ENCODE peak calls at places on chromosomes 16 and 17, in ten cellular contexts. H is amygdala; V is type B pancreatic cell; F is anterior cingulate cortex; Z is iris pigment epithelial cell; C is NCI-H187; N is heart left ventricle; W is COR-L47; E is fibroblast of lung; I is stimulated activated effector memory CD8-positive, alpha-beta T cell treated with anti-CD3 and anti-CD28 coated beads, Interleukin-12 subunit alpha, Interleukin-12 subunit beta, amount 100 ng/mL, for 72 hours. D is an unnamed sample.

GRCh38 chr16:11843861-11844260 is 7.5 kb downstream of the RSL1D1 start:
- DNase-seq in V (no peak), N (no peak), H (no peak), I (no peak), W (no peak), Z (no peak), C (no peak), F (no peak), E (no peak), D (no peak)

GRCh38 chr16:72400257-72401078 is 228.5 kb upstream of the PMFBP1 start:
- DNase-seq in W (peak; percentile 22), E (peak; percentile 80), N (no peak), H (no peak), C (peak; percentile 3), F (peak; percentile 35), Z (peak; percentile 58), V (no peak), I (no peak), D (peak; percentile 13)

GRCh38 chr16:9495824-9496223 is 404.4 kb downstream of the HAPSTR1 start:
- DNase-seq in C (no peak), Z (no peak), F (no peak), W (no peak), I (no peak), N (no peak), E (no peak), H (no peak), V (no peak), D (no peak)

GRCh38 chr16:317583-317982 is 34.6 kb downstream of the PDIA2 start:
- DNase-seq in I (no peak), E (no peak), H (no peak), W (no peak), Z (no peak), F (no peak), N (no peak), V (no peak), C (no peak), D (no peak)

GRCh38 chr16:23092072-23092800 is 57.0 kb downstream of the USP31 start:
- DNase-seq in E (no peak), H (no peak), Z (no peak), W (no peak), V (no peak), I (no peak), C (no peak), F (no peak), N (no peak), D (no peak)

GRCh38 chr16:11079657-11080187 is 135.4 kb downstream of the CLEC16A start:
- DNase-seq in I (no peak), N (no peak), C (no peak), W (no peak), V (no peak), Z (peak; percentile 95), F (no peak), H (no peak), E (peak; percentile 95), D (no peak)

GRCh38 chr17:301681-302299 is 50.8 kb downstream of the RPH3AL start:
- DNase-seq in Z (no peak), H (no peak), E (no peak), I (no peak), W (no peak), F (no peak), C (no peak), V (no peak), N (peak; percentile 81), D (no peak)

GRCh38 chr17:56977673-56978395 is at the start of gene SCPEP1:
- DNase-seq in H (peak; percentile 65), F (peak; percentile 90), I (peak; percentile 60), C (peak; percentile 57), E (peak; percentile 76), Z (peak; percentile 66), W (peak; percentile 82), V (peak; percentile 87), N (peak; percentile 93), D (peak; percentile 77)

GRCh38 chr16:8739989-8740704 is 57.3 kb downstream of the TMEM186 start:
- DNase-seq in N (no peak), V (no peak), H (no peak), C (no peak), E (no peak), Z (no peak), W (no peak), F (no peak), I (no peak), D (no peak)

GRCh38 chr17:55726440-55726839 is 3.8 kb upstream of the TMEM100 start:
- DNase-seq in Z (peak; percentile 74), E (peak; percentile 93), I (no peak), W (peak; percentile 95), N (no peak), V (no peak), H (no peak), F (peak; percentile 23), C (no peak), D (no peak)

GRCh38 chr17:77011173-77012011 is 129.4 kb upstream of the SEC14L1 start:
- DNase-seq in N (no peak), F (peak; percentile 39), I (peak; percentile 25), Z (peak; percentile 55), W (peak; percentile 35), E (peak; percentile 16), V (no peak), H (no peak), C (peak; percentile 6), D (peak; percentile 36)

GRCh38 chr16:53886482-53887378 is 182.8 kb downstream of the FTO start:
- DNase-seq in Z (no peak), F (no peak), C (no peak), V (no peak), W (no peak), N (no peak), I (no peak), H (no peak), E (no peak), D (no peak)

GRCh38 chr16:86227801-86228200 is 282.5 kb upstream of the FOXF1 start:
- DNase-seq in I (no peak), Z (peak; percentile 27), E (peak; percentile 55), H (no peak), V (no peak), N (no peak), F (no peak), C (no peak), W (no peak), D (no peak)

GRCh38 chr17:77750427-77751043 is 208.0 kb upstream of the TNRC6C start:
- DNase-seq in E (no peak), F (no peak), W (no peak), H (no peak), I (no peak), C (no peak), N (no peak), Z (no peak), V (no peak), D (no peak)

GRCh38 chr17:69743091-69743490 is 328.6 kb downstream of the MAP2K6 start:
- DNase-seq in C (no peak), W (no peak), N (no peak), Z (peak; percentile 43), V (no peak), F (no peak), I (no peak), H (no peak), E (peak; percentile 37), D (no peak)

GRCh38 chr16:19817875-19818274 is 66.8 kb downstream of the GPRC5B start:
- DNase-seq in N (no peak), H (no peak), V (peak; percentile 11), W (no peak), Z (no peak), I (no peak), F (no peak), C (no peak), E (no peak), D (no peak)

GRCh38 chr17:82170412-82170961 is 42.2 kb downstream of the CCDC57 start:
- DNase-seq in V (no peak), E (no peak), H (no peak), W (no peak), F (no peak), N (peak; percentile 75), I (no peak), Z (no peak), C (no peak), D (no peak)

GRCh38 chr16:3591991-3592390 is 14.8 kb upstream of the NLRC3 start:
- DNase-seq in C (no peak), E (no peak), I (no peak), H (no peak), F (no peak), W (no peak), V (no peak), N (no peak), Z (no peak), D (no peak)

GRCh38 chr17:34445145-34445544 is 82.1 kb upstream of the CCL1 start:
- DNase-seq in I (no peak), Z (no peak), N (no peak), F (no peak), H (no peak), E (no peak), W (no peak), C (no peak), V (no peak), D (no peak)

GRCh38 chr17:45262516-45263476 is 902 bp upstream of the SPATA32 start:
- DNase-seq in I (no peak), Z (peak; percentile 31), W (no peak), V (no peak), H (no peak), N (no peak), C (no peak), F (no peak), E (peak; percentile 51), D (no peak)

GRCh38 chr17:33234930-33235685 is 58.0 kb downstream of the ASIC2 start:
- DNase-seq in N (peak; percentile 73), V (no peak), I (no peak), E (peak; percentile 97), W (no peak), Z (peak; percentile 89), H (peak; percentile 7), F (peak; percentile 54), C (no peak), D (no peak)

GRCh38 chr16:1338119-1338730 is 4.8 kb downstream of the BAIAP3 start:
- DNase-seq in N (no peak), V (no peak), C (no peak), H (no peak), I (no peak), Z (no peak), W (peak; percentile 6), E (no peak), F (no peak), D (no peak)

GRCh38 chr17:19448341-19449268 is 37.6 kb downstream of the RNF112 start:
- DNase-seq in C (no peak), H (no peak), Z (peak; percentile 99), V (no peak), W (no peak), N (no peak), F (peak; percentile 23), I (no peak), E (peak; percentile 98), D (no peak)

GRCh38 chr17:35973333-35974260 is 7.7 kb downstream of the CCL16 start:
- DNase-seq in F (no peak), V (no peak), C (no peak), W (no peak), H (no peak), Z (peak; percentile 52), N (peak; percentile 48), I (no peak), E (peak; percentile 21), D (no peak)

GRCh38 chr17:4433515-4434031 is at the start of gene SPNS3:
- DNase-seq in Z (no peak), W (no peak), F (no peak), C (no peak), H (no peak), V (no peak), N (peak; percentile 54), E (no peak), I (peak; percentile 21), D (peak; percentile 0)

GRCh38 chr17:48011405-48012150 is 26.0 kb downstream of the COPZ2 start:
- DNase-seq in E (peak; percentile 35), W (peak; percentile 65), N (no peak), C (no peak), Z (no peak), I (no peak), V (no peak), F (no peak), H (no peak), D (peak; percentile 32)

GRCh38 chr16:47392114-47392513 is 68.7 kb downstream of the ITFG1 start:
- DNase-seq in W (no peak), V (no peak), C (no peak), I (no peak), F (no peak), Z (peak; percentile 58), N (no peak), E (peak; percentile 71), H (no peak), D (no peak)

GRCh38 chr16:17357302-17358062 is 113.3 kb downstream of the XYLT1 start:
- DNase-seq in E (no peak), W (no peak), V (no peak), F (no peak), C (no peak), H (no peak), Z (no peak), I (no peak), N (no peak), D (no peak)

D was measured in central memory CD4-positive, alpha-beta T cell.